ENCODE peak calls at places on chromosomes 16 and 17, in ten cellular contexts. X, V, D, F, P, G, T, U, B and W are unnamed samples. For H3K9me3, the result is how much of the 10 kb centered on the place peaks cover.

GRCh38 chr17:2837147-2837561 is 40.9 kb downstream of the RAP1GAP2 start:
- DNase-seq in X (no peak), V (no peak), D (no peak), F (peak), P (no peak), G (no peak), T (no peak), U (no peak), B (peak), W (no peak)

GRCh38 chr17:17235212-17236174 is 1.5 kb downstream of the FLCN start:
- DNase-seq in X (no peak), V (no peak), D (no peak), F (no peak), P (peak), G (no peak), T (no peak), U (peak), B (no peak), W (peak)

GRCh38 chr16:49586466-49586865 is 212.9 kb downstream of the C16orf78 start:
- DNase-seq in X (no peak), V (no peak), D (no peak), F (no peak), P (no peak), G (no peak), T (peak), U (no peak), B (no peak), W (no peak)

GRCh38 chr17:15409721-15410247 is 57.6 kb downstream of the CDRT4 start:
- DNase-seq in X (peak), V (no peak), D (peak), F (no peak), P (no peak), G (peak), T (peak), U (no peak), B (no peak), W (no peak)

GRCh38 chr16:49592507-49593422 is 219.2 kb downstream of the C16orf78 start:
- DNase-seq in X (no peak), V (no peak), D (no peak), F (peak), P (peak), G (no peak), T (peak), U (peak), B (peak), W (no peak)

GRCh38 chr17:44989552-44990138 is 21.5 kb upstream of the C1QL1 start:
- DNase-seq in X (no peak), V (no peak), D (no peak), F (no peak), P (no peak), G (no peak), T (no peak), U (no peak), B (no peak), W (no peak)

GRCh38 chr17:20022701-20023100 is 13.5 kb downstream of the SPECC1 start:
- DNase-seq in X (no peak), V (no peak), D (no peak), F (no peak), P (no peak), G (no peak), T (peak), U (no peak), B (no peak), W (no peak)

GRCh38 chr16:28090646-28091377 is 27.3 kb upstream of the GSG1L start:
- DNase-seq in X (no peak), V (no peak), D (no peak), F (no peak), P (no peak), G (no peak), T (no peak), U (no peak), B (no peak), W (no peak)

GRCh38 chr16:21727344-21727743 is 63.6 kb downstream of the OTOA start:
- DNase-seq in X (no peak), V (no peak), D (no peak), F (no peak), P (no peak), G (no peak), T (no peak), U (no peak), B (no peak), W (no peak)

GRCh38 chr17:43868236-43868994 is 21.4 kb downstream of the CD300LG start:
- DNase-seq in X (no peak), V (no peak), D (no peak), F (no peak), P (no peak), G (no peak), T (peak), U (no peak), B (no peak), W (no peak)

GRCh38 chr16:54237-54581 is 581 bp downstream of the SNRNP25 start:
- DNase-seq in X (no peak), V (no peak), D (no peak), F (no peak), P (no peak), G (no peak), T (no peak), U (no peak), B (no peak), W (no peak)

GRCh38 chr16:28058839-28059589 is 4.5 kb downstream of the GSG1L start:
- DNase-seq in X (no peak), V (no peak), D (no peak), F (no peak), P (no peak), G (no peak), T (no peak), U (no peak), B (no peak), W (no peak)

GRCh38 chr17:21466550-21466949 is 90.4 kb downstream of the KCNJ12 start:
- DNase-seq in X (no peak), V (no peak), D (no peak), F (no peak), P (no peak), G (no peak), T (no peak), U (no peak), B (no peak), W (no peak)

GRCh38 chr17:64126918-64127317 is 3.0 kb downstream of the ERN1 start:
- DNase-seq in X (no peak), V (no peak), D (no peak), F (no peak), P (no peak), G (no peak), T (no peak), U (no peak), B (no peak), W (no peak)

GRCh38 chr16:88499836-88500251 is 46.8 kb downstream of the ZFPM1 start:
- DNase-seq in X (no peak), V (no peak), D (peak), F (no peak), P (no peak), G (no peak), T (no peak), U (no peak), B (no peak), W (no peak)

GRCh38 chr16:12582696-12583095 is 221.0 kb downstream of the CPPED1 start:
- DNase-seq in X (peak), V (no peak), D (no peak), F (no peak), P (no peak), G (no peak), T (peak), U (no peak), B (no peak), W (no peak)

GRCh38 chr16:2019919-2020831 is 590 bp downstream of the NPW start:
- DNase-seq in X (no peak), V (no peak), D (peak), F (no peak), P (peak), G (no peak), T (no peak), U (no peak), B (no peak), W (no peak)

GRCh38 chr17:82863941-82864720 is 24.3 kb upstream of the ZNF750 start:
- DNase-seq in X (no peak), V (no peak), D (no peak), F (peak), P (no peak), G (no peak), T (no peak), U (peak), B (peak), W (no peak)

GRCh38 chr17:50699410-50699809 is 8.3 kb downstream of the ANKRD40 start:
- DNase-seq in X (no peak), V (no peak), D (no peak), F (no peak), P (no peak), G (no peak), T (no peak), U (no peak), B (no peak), W (no peak)

GRCh38 chr16:75660321-75660720 is 12.7 kb downstream of the TERF2IP start:
- DNase-seq in X (no peak), V (no peak), D (no peak), F (no peak), P (no peak), G (no peak), T (no peak), U (no peak), B (no peak), W (no peak)

GRCh38 chr17:18321309-18321708 is 6.2 kb downstream of the SMCR8 start:
- DNase-seq in X (no peak), V (no peak), D (no peak), F (no peak), P (peak), G (no peak), T (no peak), U (no peak), B (no peak), W (no peak)

GRCh38 chr16:61544165-61544564 is 492.1 kb downstream of the CDH8 start:
- DNase-seq in X (no peak), V (no peak), D (no peak), F (no peak), P (no peak), G (no peak), T (no peak), U (no peak), B (no peak), W (no peak)

GRCh38 chr16:50010212-50010611 is 14.8 kb upstream of the CNEP1R1 start:
- DNase-seq in X (no peak), V (no peak), D (no peak), F (no peak), P (no peak), G (no peak), T (no peak), U (no peak), B (no peak), W (no peak)

GRCh38 chr16:57802635-57803412 is 533 bp upstream of the KIFC3 start:
- DNase-seq in X (no peak), V (no peak), D (peak), F (no peak), P (no peak), G (no peak), T (no peak), U (no peak), B (no peak), W (no peak)

GRCh38 chr16:12675852-12676251 is 127.8 kb downstream of the CPPED1 start:
- DNase-seq in X (no peak), V (no peak), D (no peak), F (no peak), P (no peak), G (no peak), T (no peak), U (no peak), B (no peak), W (no peak)

GRCh38 chr16:52496051-52496876 is 50.7 kb downstream of the TOX3 start:
- DNase-seq in X (no peak), V (no peak), D (no peak), F (no peak), P (peak), G (no peak), T (no peak), U (peak), B (no peak), W (no peak)

GRCh38 chr17:46035112-46035818 is 36.2 kb downstream of the STH start:
- DNase-seq in X (no peak), V (no peak), D (no peak), F (no peak), P (no peak), G (no peak), T (no peak), U (no peak), B (no peak), W (no peak)

GRCh38 chr16:71449020-71449419 is 7.2 kb upstream of the TLE7 start:
- DNase-seq in X (no peak), V (no peak), D (no peak), F (no peak), P (no peak), G (no peak), T (no peak), U (no peak), B (no peak), W (no peak)
- H3K9me3 ChIP-seq in X (half or more), V (under half), D (half or more), F (half or more), P (under half), G (half or more), T (under half), U (half or more), B (under half), W (under half)

GRCh38 chr16:84665843-84666242 is 17.5 kb downstream of the KLHL36 start:
- DNase-seq in X (no peak), V (no peak), D (no peak), F (no peak), P (no peak), G (no peak), T (no peak), U (no peak), B (no peak), W (no peak)

GRCh38 chr16:84661418-84662060 is 13.2 kb downstream of the KLHL36 start:
- DNase-seq in X (no peak), V (no peak), D (no peak), F (no peak), P (no peak), G (no peak), T (no peak), U (no peak), B (no peak), W (no peak)

GRCh38 chr16:84662471-84662870 is 14.2 kb downstream of the KLHL36 start:
- DNase-seq in X (no peak), V (no peak), D (no peak), F (no peak), P (no peak), G (no peak), T (no peak), U (no peak), B (no peak), W (no peak)

GRCh38 chr16:84665359-84665758 is 17.0 kb downstream of the KLHL36 start:
- DNase-seq in X (no peak), V (no peak), D (no peak), F (no peak), P (no peak), G (no peak), T (no peak), U (no peak), B (no peak), W (no peak)

GRCh38 chr16:84663433-84664101 is 15.3 kb downstream of the KLHL36 start:
- DNase-seq in X (no peak), V (no peak), D (no peak), F (no peak), P (no peak), G (no peak), T (no peak), U (no peak), B (no peak), W (no peak)
- TF ChIP-seq CTCF in X (no peak), V (no peak), D (no peak), F (no peak), P (no peak), G (no peak), T (no peak), U (no peak), B (no peak), W (no peak)

GRCh38 chr17:53707546-53707945 is 115.2 kb upstream of the KIF2B start:
- DNase-seq in X (no peak), V (no peak), D (no peak), F (no peak), P (no peak), G (no peak), T (no peak), U (no peak), B (no peak), W (no peak)
- H3K9me3 ChIP-seq in X (under half), V (under half), D (under half), F (under half), P (under half), G (under half), T (under half), U (half or more), B (under half), W (under half)

GRCh38 chr16:5850632-5851175 is 753.1 kb upstream of the EEF2KMT start:
- DNase-seq in X (no peak), V (no peak), D (no peak), F (no peak), P (no peak), G (no peak), T (no peak), U (no peak), B (no peak), W (no peak)

GRCh38 chr16:5852151-5852550 is 754.6 kb upstream of the EEF2KMT start:
- DNase-seq in X (no peak), V (no peak), D (no peak), F (no peak), P (no peak), G (no peak), T (no peak), U (no peak), B (no peak), W (no peak)

GRCh38 chr16:5851583-5851982 is 754.0 kb upstream of the EEF2KMT start:
- DNase-seq in X (no peak), V (no peak), D (no peak), F (no peak), P (no peak), G (no peak), T (no peak), U (no peak), B (no peak), W (no peak)

DNA sequence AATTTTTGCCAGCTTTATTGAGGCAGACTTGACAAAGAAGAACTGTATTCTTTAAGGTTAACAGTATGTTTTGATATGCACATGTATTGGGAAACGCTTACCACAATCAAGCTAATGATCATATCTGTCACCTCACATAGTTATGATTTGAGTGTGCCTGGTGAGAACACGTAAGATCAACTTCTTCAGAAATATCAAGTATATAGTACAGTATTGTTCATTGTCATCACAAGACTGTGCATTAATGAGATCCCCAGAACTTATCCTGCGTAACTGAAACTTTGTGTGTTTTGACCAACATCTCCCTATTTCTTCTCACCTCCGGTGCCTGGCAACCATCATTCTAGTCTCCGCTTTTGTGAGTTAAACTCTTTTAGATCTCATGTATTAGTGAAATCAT is 756.4 kb upstream of the EEF2KMT start:
- DNase-seq in X (no peak), V (no peak), D (no peak), F (no peak), P (no peak), G (no peak), T (no peak), U (no peak), B (no peak), W (no peak)
- TF ChIP-seq CTCF in X (no peak), V (no peak), D (no peak), F (no peak), P (no peak), G (no peak), T (no peak), U (no peak), B (no peak), W (no peak)

DNA sequence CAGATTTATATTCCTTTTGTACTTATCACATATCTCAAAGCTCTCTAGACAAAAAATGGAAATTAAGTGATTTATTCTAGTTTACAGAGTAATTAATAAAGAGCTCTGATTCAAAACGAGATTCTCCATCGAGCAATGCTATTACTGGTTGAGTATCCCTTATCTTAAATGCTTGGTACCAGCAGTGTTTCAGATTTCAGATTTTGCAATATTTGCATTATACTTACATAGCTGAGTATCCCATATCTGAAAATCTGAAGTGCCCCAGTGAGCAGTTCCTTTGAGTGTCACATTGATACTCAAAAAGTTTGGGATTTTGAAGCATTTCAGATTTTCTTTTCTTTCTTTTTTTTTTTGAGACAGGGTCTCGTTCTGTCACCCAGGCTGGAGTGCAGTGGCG is 57.4 kb upstream of the STAC2 start:
- DNase-seq in X (no peak), V (no peak), D (no peak), F (no peak), P (no peak), G (no peak), T (no peak), U (no peak), B (no peak), W (no peak)
- H3K9me3 ChIP-seq in X (under half), V (under half), D (under half), F (under half), P (under half), G (under half), T (under half), U (under half), B (under half), W (under half)

GRCh38 chr17:49695698-49696232 is 12.0 kb downstream of the SLC35B1 start:
- DNase-seq in X (no peak), V (no peak), D (no peak), F (no peak), P (no peak), G (no peak), T (no peak), U (no peak), B (no peak), W (no peak)
- TF ChIP-seq CTCF in X (no peak), V (no peak), D (no peak), F (no peak), P (no peak), G (no peak), T (no peak), U (no peak), B (no peak), W (no peak)